ENCODE peak calls at places on chromosomes 4 and X, in six cellular contexts. O, X, C, B, N and M are unnamed samples.
A peak's percentile ranks its signal among the peaks of the same experiment; 100 is the strongest.

GRCh38 chrX:136183175-136183574 is 35.8 kb downstream of the FHL1 start:
- DNase-seq in O (no peak), B (no peak), N (no peak), C (no peak), X (no peak), M (no peak)

GRCh38 chr4:95129036-95129435 is 371.3 kb downstream of the BMPR1B start:
- DNase-seq in B (no peak), X (no peak), O (no peak), N (no peak), C (no peak), M (no peak)

GRCh38 chr4:142405021-142405991 is 440.8 kb downstream of the INPP4B start:
- DNase-seq in N (peak; percentile 42), O (peak; percentile 14), C (peak; percentile 23), B (peak; percentile 48), X (no peak), M (peak; percentile 50)

GRCh38 chr4:141174457-141174856 is 41.2 kb upstream of the RNF150 start:
- DNase-seq in C (no peak), N (no peak), B (no peak), X (no peak), O (no peak), M (no peak)

GRCh38 chr4:176569301-176569700 is 223.4 kb downstream of the VEGFC start:
- DNase-seq in O (no peak), B (no peak), N (no peak), X (no peak), C (no peak), M (no peak)

GRCh38 chr4:26144526-26145167 is 176.2 kb upstream of the RBPJ start:
- DNase-seq in N (no peak), X (no peak), O (no peak), B (no peak), C (no peak), M (no peak)

GRCh38 chrX:33379839-33380238 is 168.5 kb upstream of the DMD start:
- DNase-seq in C (no peak), O (no peak), N (no peak), B (no peak), X (no peak), M (peak; percentile 3)

GRCh38 chrX:69510137-69510715 is 6.1 kb downstream of the NALF2 start:
- DNase-seq in B (no peak), X (no peak), C (no peak), O (no peak), N (no peak), M (no peak)

GRCh38 chrX:30627818-30628652 is 25.2 kb upstream of the GK start:
- DNase-seq in C (no peak), X (no peak), B (no peak), O (no peak), N (no peak), M (no peak)

GRCh38 chr4:24971192-24971591 is 58.4 kb upstream of the CCDC149 start:
- DNase-seq in X (no peak), B (no peak), C (peak; percentile 16), O (no peak), N (no peak), M (no peak)

GRCh38 chr4:88818650-88819470 is 121.2 kb upstream of the NAP1L5 start:
- DNase-seq in C (peak; percentile 49), N (peak; percentile 58), B (peak; percentile 58), X (peak; percentile 15), O (no peak), M (peak; percentile 64)

GRCh38 chr4:74628808-74629616 is 165.3 kb downstream of the BTC start:
- DNase-seq in O (no peak), X (no peak), B (no peak), C (no peak), N (no peak), M (no peak)

GRCh38 chr4:145075742-145076472 is 22.1 kb downstream of the ANAPC10 start:
- DNase-seq in B (no peak), X (no peak), N (no peak), O (no peak), C (no peak), M (no peak)

GRCh38 chrX:115949900-115950822 is 220.4 kb upstream of the AGTR2 start:
- DNase-seq in C (peak; percentile 85), X (no peak), O (no peak), N (no peak), B (peak; percentile 41), M (no peak)

GRCh38 chr4:176150283-176150682 is 45.1 kb downstream of the SPATA4 start:
- DNase-seq in N (no peak), B (no peak), O (no peak), X (peak; percentile 2), C (no peak), M (no peak)

GRCh38 chr4:2256781-2257191 is 5.1 kb downstream of the MXD4 start:
- DNase-seq in X (no peak), N (peak; percentile 54), O (peak; percentile 34), B (peak; percentile 45), C (peak; percentile 27), M (peak; percentile 48)

GRCh38 chr4:6632125-6632524 is 8.4 kb upstream of the MRFAP1 start:
- DNase-seq in X (no peak), N (no peak), B (no peak), C (no peak), O (no peak), M (no peak)

GRCh38 chr4:186693159-186693815 is 30.4 kb downstream of the FAT1 start:
- DNase-seq in X (peak; percentile 56), N (no peak), C (peak; percentile 70), B (peak; percentile 33), O (peak; percentile 79), M (no peak)

DNA sequence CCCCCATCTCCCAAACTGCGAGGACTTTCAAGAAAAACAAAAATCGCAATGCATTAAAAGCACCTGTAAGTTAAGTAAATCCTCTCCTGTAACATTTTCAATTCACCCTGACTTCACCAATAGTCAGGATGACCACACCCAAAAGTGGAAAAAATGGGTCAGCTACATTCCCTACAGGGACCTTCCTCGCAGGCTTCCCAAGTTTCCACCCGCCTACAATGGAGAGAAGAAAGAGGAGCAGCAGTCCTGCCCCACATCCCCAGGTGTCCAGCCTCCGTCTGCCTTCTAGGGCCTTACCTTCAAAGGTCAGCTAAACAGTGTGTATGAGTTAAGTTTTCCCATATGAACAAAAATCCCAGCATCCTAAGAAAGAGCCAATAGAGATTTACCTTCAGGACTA is 12.6 kb downstream of the IRF2 start:
- DNase-seq in B (no peak), X (no peak), O (no peak), C (no peak), N (no peak), M (no peak)
- H3K27ac ChIP-seq in B (no peak overlapping the region), X (no peak overlapping the region), O (no peak overlapping the region), C (no peak overlapping the region), N (no peak overlapping the region), M (no peak overlapping the region)

GRCh38 chr4:174940002-174940401 is 21.8 kb downstream of the ADAM29 start:
- DNase-seq in C (no peak), O (no peak), B (no peak), N (no peak), X (no peak), M (no peak)
- H3K9me3 ChIP-seq in C (no peaks in the 10 kb centered on the region), O (no peaks in the 10 kb centered on the region), B (no peaks in the 10 kb centered on the region), N (no peaks in the 10 kb centered on the region), X (no peaks in the 10 kb centered on the region), M (no peaks in the 10 kb centered on the region)

DNA sequence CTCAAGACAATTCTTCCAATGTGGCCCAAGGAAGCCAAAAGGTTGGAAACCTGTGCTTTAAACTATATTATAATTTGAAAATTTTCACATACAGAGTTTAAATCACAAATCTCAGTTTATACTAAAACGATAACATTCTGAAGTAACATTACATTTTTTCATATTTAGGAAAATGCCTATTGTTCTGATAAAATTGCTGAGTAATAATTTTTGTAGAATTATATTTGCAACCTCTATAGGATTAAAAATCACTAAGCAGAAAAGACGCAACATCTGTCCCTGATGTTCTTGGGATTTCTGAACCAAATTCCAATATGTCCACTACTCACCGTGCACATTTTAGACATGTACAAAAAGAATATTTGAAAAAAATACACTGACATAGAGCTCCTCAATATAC is 10.5 kb downstream of the ZNF732 start:
- DNase-seq in C (no peak), X (no peak), O (no peak), B (no peak), N (no peak), M (no peak)
- TF ChIP-seq CTCF in C (no peak), X (no peak), O (no peak), B (no peak), N (no peak), M (no peak)

DNA sequence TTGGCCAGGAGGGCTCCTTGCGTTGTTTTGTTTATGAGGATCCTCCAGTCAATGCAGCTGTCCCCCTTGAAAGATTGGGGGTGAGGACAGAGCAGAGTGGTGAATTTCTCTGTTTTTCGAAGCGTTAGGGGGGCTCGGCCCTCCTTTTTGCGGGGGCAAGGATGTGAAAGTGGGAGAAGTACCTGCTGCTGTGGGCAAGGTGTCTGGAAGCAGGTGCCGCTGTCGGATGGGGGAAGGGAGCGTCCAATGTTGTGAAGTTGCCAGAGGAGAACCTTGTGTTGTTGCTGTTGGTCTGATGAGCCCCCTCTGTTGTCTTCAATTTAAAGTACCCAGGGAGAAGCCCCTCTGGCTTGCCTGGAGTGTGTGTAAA is 613 bp downstream of the GLRB start:
- DNase-seq in X (no peak), N (no peak), B (no peak), C (peak; percentile 36), O (no peak), M (no peak)
- H3K27ac ChIP-seq in X (no peak overlapping the region), N (no peak overlapping the region), B (no peak overlapping the region), C (peak overlapping the region; percentile 60), O (no peak overlapping the region), M (no peak overlapping the region)